ENCODE peak calls at places on chromosomes 4 and X, in five cellular contexts. N, J, S, W and X are unnamed samples.
A peak's percentile ranks its signal among the peaks of the same experiment; 100 is the strongest.

GRCh38 chrX:140765043-140765784 is 55.7 kb downstream of the LINC00632 start:
- DNase-seq in N (no peak), J (peak; percentile 9), S (no peak), W (no peak), X (no peak)

GRCh38 chr4:71189471-71189870 is 149.3 kb upstream of the SLC4A4 start:
- DNase-seq in N (no peak), J (no peak), S (no peak), W (no peak), X (no peak)

GRCh38 chr4:138749303-138749702 is 266.3 kb upstream of the NOCT start:
- DNase-seq in N (no peak), J (no peak), S (no peak), W (no peak), X (no peak)

GRCh38 chr4:10619220-10619619 is 65.3 kb downstream of the CLNK start:
- DNase-seq in N (no peak), J (no peak), S (no peak), W (peak; percentile 87), X (no peak)

GRCh38 chr4:87973283-87974169 is 2.0 kb upstream of the SPP1 start:
- DNase-seq in N (peak; percentile 9), J (peak; percentile 66), S (peak; percentile 89), W (peak; percentile 29), X (peak; percentile 58)

GRCh38 chr4:72207196-72207595 is 175.4 kb downstream of the NPFFR2 start:
- DNase-seq in N (no peak), J (no peak), S (no peak), W (no peak), X (no peak)

GRCh38 chr4:121034010-121034409 is 38.3 kb downstream of the NDNF start:
- DNase-seq in N (no peak), J (no peak), S (peak; percentile 60), W (no peak), X (no peak)

GRCh38 chrX:36927712-36928111 is 80.5 kb upstream of the FAM47C start:
- DNase-seq in N (no peak), J (no peak), S (no peak), W (no peak), X (no peak)

GRCh38 chr4:150038335-150039076 is 39.7 kb upstream of the DCLK2 start:
- DNase-seq in N (peak; percentile 37), J (no peak), S (no peak), W (no peak), X (no peak)

GRCh38 chr4:56768772-56769171 is 52.7 kb downstream of the SPINK2 start:
- DNase-seq in N (no peak), J (no peak), S (no peak), W (no peak), X (peak; percentile 38)

GRCh38 chr4:6119507-6120020 is 80.8 kb downstream of the JAKMIP1 start:
- DNase-seq in N (no peak), J (no peak), S (no peak), W (no peak), X (no peak)

GRCh38 chr4:40046311-40046980 is 10.2 kb upstream of the N4BP2 start:
- DNase-seq in N (no peak), J (no peak), S (no peak), W (peak; percentile 42), X (no peak)

GRCh38 chr4:101205878-101206277 is 141.4 kb downstream of the PPP3CA start:
- DNase-seq in N (no peak), J (no peak), S (no peak), W (no peak), X (no peak)

GRCh38 chr4:1600211-1600780 is 83.8 kb downstream of the FAM53A start:
- DNase-seq in N (no peak), J (no peak), S (no peak), W (no peak), X (no peak)

GRCh38 chrX:39953879-39954278 is 143.9 kb downstream of the BCOR start:
- DNase-seq in N (no peak), J (no peak), S (no peak), W (peak; percentile 52), X (no peak)

GRCh38 chr4:184383497-184384055 is 90.8 kb downstream of the IRF2 start:
- DNase-seq in N (no peak), J (no peak), S (peak; percentile 80), W (no peak), X (no peak)

GRCh38 chrX:129981207-129981553 is 1.3 kb upstream of the BCORL1 start:
- DNase-seq in N (no peak), J (no peak), S (no peak), W (no peak), X (no peak)

GRCh38 chrX:101550362-101550761 is at the start of gene ARMCX1:
- DNase-seq in N (no peak), J (peak; percentile 27), S (peak; percentile 50), W (peak; percentile 23), X (peak; percentile 75)

GRCh38 chrX:33465137-33465536 is 253.8 kb upstream of the DMD start:
- DNase-seq in N (no peak), J (no peak), S (no peak), W (no peak), X (no peak)

GRCh38 chr4:139247241-139247640 is 32.8 kb downstream of the MGARP start:
- DNase-seq in N (no peak), J (no peak), S (no peak), W (no peak), X (no peak)

GRCh38 chrX:68193786-68194185 is 239.5 kb downstream of the OPHN1 start:
- DNase-seq in N (no peak), J (no peak), S (no peak), W (no peak), X (no peak)

GRCh38 chr4:47913858-47914218 is 545 bp downstream of the NFXL1 start:
- DNase-seq in N (no peak), J (peak; percentile 60), S (no peak), W (peak; percentile 43), X (peak; percentile 59)

GRCh38 chr4:16969696-16970135 is 71.3 kb upstream of the LDB2 start:
- DNase-seq in N (no peak), J (no peak), S (peak; percentile 27), W (no peak), X (no peak)

GRCh38 chrX:27740933-27741332 is 66.9 kb upstream of the MAGEB10 start:
- DNase-seq in N (no peak), J (no peak), S (no peak), W (no peak), X (no peak)

GRCh38 chr4:181792641-181793612 is 450.3 kb upstream of the TENM3 start:
- DNase-seq in N (no peak), J (no peak), S (no peak), W (peak; percentile 97), X (no peak)

GRCh38 chrX:150314186-150314585 is 48.9 kb upstream of the MAMLD1 start:
- DNase-seq in N (no peak), J (no peak), S (no peak), W (no peak), X (no peak)

GRCh38 chr4:45186249-45186648 is 459.9 kb upstream of the GNPDA2 start:
- DNase-seq in N (no peak), J (no peak), S (no peak), W (no peak), X (no peak)

GRCh38 chr4:94507708-94508107 is 56.0 kb downstream of the PDLIM5 start:
- DNase-seq in N (no peak), J (no peak), S (peak; percentile 78), W (no peak), X (no peak)

GRCh38 chrX:46152756-46153155 is 392.5 kb downstream of the ZNF674 start:
- DNase-seq in N (no peak), J (no peak), S (no peak), W (no peak), X (no peak)

GRCh38 chrX:12403474-12404082 is 265.3 kb downstream of the FRMPD4 start:
- DNase-seq in N (no peak), J (no peak), S (no peak), W (no peak), X (no peak)

GRCh38 chr4:184785813-184786212 is 40.0 kb downstream of the ACSL1 start:
- DNase-seq in N (no peak), J (no peak), S (no peak), W (no peak), X (no peak)

GRCh38 chrX:12419591-12419990 is 281.3 kb downstream of the FRMPD4 start:
- DNase-seq in N (no peak), J (no peak), S (no peak), W (no peak), X (no peak)

GRCh38 chr4:1493540-1494287 is 87.5 kb upstream of the NKX1-1 start:
- DNase-seq in N (no peak), J (peak; percentile 3), S (no peak), W (no peak), X (no peak)

GRCh38 chr4:183905081-183905592 is at the start of gene STOX2:
- DNase-seq in N (no peak), J (peak; percentile 79), S (no peak), W (peak; percentile 42), X (peak; percentile 84)

GRCh38 chrX:65595460-65595876 is 60.9 kb upstream of the LAS1L start:
- DNase-seq in N (peak; percentile 88), J (peak; percentile 93), S (peak; percentile 82), W (peak; percentile 62), X (peak; percentile 90)

GRCh38 chr4:163672751-163673150 is 178.3 kb downstream of the TMA16 start:
- DNase-seq in N (no peak), J (no peak), S (no peak), W (no peak), X (no peak)

GRCh38 chr4:20412072-20412471 is 160.4 kb downstream of the SLIT2 start:
- DNase-seq in N (no peak), J (no peak), S (no peak), W (no peak), X (no peak)

GRCh38 chrX:150159537-150159936 is 203.6 kb upstream of the MAMLD1 start:
- DNase-seq in N (no peak), J (no peak), S (no peak), W (no peak), X (no peak)

GRCh38 chr4:166421556-166422156 is 548.6 kb downstream of the TLL1 start:
- DNase-seq in N (no peak), J (no peak), S (no peak), W (no peak), X (no peak)